ENCODE peak calls at places on chromosomes 5 and 9, in five cellular contexts. O, Z, E, U and P are unnamed samples.

GRCh38 chr5:54363669-54364068 is 53.3 kb upstream of the ARL15 start:
- DNase-seq in E (no peak), O (no peak), U (no peak), Z (no peak), P (no peak)

GRCh38 chr9:36268007-36268427 is 9.8 kb upstream of the GNE start:
- DNase-seq in Z (no peak), U (no peak), E (no peak), O (no peak), P (no peak)

GRCh38 chr9:121220996-121221671 is 19.5 kb upstream of the RAB14 start:
- DNase-seq in O (no peak), E (no peak), Z (no peak), U (no peak), P (no peak)

GRCh38 chr5:173318881-173319609 is 9.2 kb downstream of the STC2 start:
- DNase-seq in O (no peak), U (no peak), Z (no peak), E (no peak), P (no peak)

GRCh38 chr9:38062498-38063362 is 6.3 kb downstream of the SHB start:
- DNase-seq in U (no peak), E (no peak), Z (peak), O (no peak), P (no peak)

GRCh38 chr5:79806741-79807140 is 117.1 kb downstream of the CMYA5 start:
- DNase-seq in U (no peak), O (no peak), Z (peak), E (no peak), P (no peak)

GRCh38 chr5:141848771-141849370 is 29.3 kb downstream of the PCDH1 start:
- DNase-seq in E (peak), O (no peak), Z (peak), U (peak), P (peak)

GRCh38 chr5:57836921-57837320 is 354.3 kb upstream of the ACTBL2 start:
- DNase-seq in U (no peak), Z (no peak), O (no peak), E (no peak), P (no peak)

GRCh38 chr5:120817044-120817985 is 353.2 kb downstream of the PRR16 start:
- DNase-seq in Z (peak), E (no peak), U (no peak), O (no peak), P (no peak)

GRCh38 chr5:13478831-13479465 is 465.5 kb downstream of the DNAH5 start:
- DNase-seq in Z (peak), E (peak), O (no peak), U (no peak), P (peak)

GRCh38 chr5:169218176-169218575 is 82.8 kb downstream of the SLIT3 start:
- DNase-seq in E (no peak), U (no peak), O (no peak), Z (no peak), P (no peak)

GRCh38 chr9:131707677-131708612 is 31.9 kb downstream of the RAPGEF1 start:
- DNase-seq in O (peak), Z (peak), E (peak), U (no peak), P (no peak)

GRCh38 chr9:127035948-127036347 is 86.5 kb downstream of the ANGPTL2 start:
- DNase-seq in Z (no peak), O (no peak), U (no peak), E (no peak), P (no peak)

GRCh38 chr5:32047056-32047455 is 127.1 kb downstream of the GOLPH3 start:
- DNase-seq in Z (no peak), U (no peak), O (no peak), E (no peak), P (no peak)

GRCh38 chr9:121772600-121773285 is 121.3 kb downstream of the DAB2IP start:
- DNase-seq in E (no peak), O (no peak), U (no peak), Z (no peak), P (no peak)

GRCh38 chr5:179339996-179340395 is 5.3 kb downstream of the ADAMTS2 start:
- DNase-seq in U (no peak), E (no peak), O (no peak), Z (no peak), P (no peak)

GRCh38 chr9:115042781-115043509 is 75.0 kb downstream of the TNC start:
- DNase-seq in U (no peak), Z (peak), O (peak), E (no peak), P (peak)

GRCh38 chr5:179146277-179146676 is 86.1 kb downstream of the ZNF354C start:
- DNase-seq in Z (no peak), E (no peak), O (no peak), U (no peak), P (no peak)

GRCh38 chr9:35948451-35948850 is 9.5 kb downstream of the OR2S2 start:
- DNase-seq in E (no peak), U (no peak), Z (no peak), O (no peak), P (no peak)

GRCh38 chr5:96855041-96855872 is 21.0 kb upstream of the ERAP2 start:
- DNase-seq in Z (no peak), U (no peak), E (no peak), O (no peak), P (no peak)

GRCh38 chr9:121883281-121884056 is 209.6 kb downstream of the TTLL11 start:
- DNase-seq in U (no peak), O (no peak), Z (no peak), E (no peak), P (no peak)

GRCh38 chr5:148909001-148909400 is 82.6 kb downstream of the ADRB2 start:
- DNase-seq in Z (no peak), O (peak), U (no peak), E (no peak), P (no peak)

GRCh38 chr9:129008469-129008965 is 19.6 kb downstream of the SH3GLB2 start:
- DNase-seq in O (no peak), Z (no peak), E (no peak), U (no peak), P (no peak)

GRCh38 chr9:5442400-5443011 is 4.8 kb upstream of the PLGRKT start:
- DNase-seq in Z (peak), E (peak), U (no peak), O (no peak), P (no peak)

GRCh38 chr9:81138173-81138572 is 551.2 kb downstream of the TLE1 start:
- DNase-seq in O (no peak), U (no peak), Z (no peak), E (no peak), P (no peak)

GRCh38 chr5:56170557-56170956 is 62.6 kb downstream of the ANKRD55 start:
- DNase-seq in U (no peak), O (no peak), E (no peak), Z (no peak), P (no peak)

GRCh38 chr5:177256296-177256695 is 47.2 kb downstream of the RAB24 start:
- DNase-seq in O (no peak), Z (no peak), E (no peak), U (no peak), P (no peak)

GRCh38 chr5:170252710-170253350 is 20.0 kb downstream of the C5orf58 start:
- DNase-seq in E (no peak), U (no peak), Z (no peak), O (no peak), P (no peak)

GRCh38 chr5:170219615-170220014 is 13.2 kb upstream of the C5orf58 start:
- DNase-seq in E (no peak), Z (no peak), U (no peak), O (peak), P (no peak)

GRCh38 chr9:132783006-132783405 is 95.1 kb downstream of the AK8 start:
- DNase-seq in E (no peak), U (no peak), Z (no peak), O (no peak), P (no peak)

GRCh38 chr5:155290937-155291336 is 277.4 kb downstream of the KIF4B start:
- DNase-seq in Z (no peak), O (no peak), E (no peak), U (no peak), P (no peak)

GRCh38 chr5:138944527-138945322 is 69.6 kb upstream of the LRRTM2 start:
- DNase-seq in O (no peak), Z (no peak), U (no peak), E (no peak), P (no peak)

GRCh38 chr5:62100201-62100600 is 205.8 kb upstream of the KIF2A start:
- DNase-seq in O (no peak), E (no peak), U (no peak), Z (no peak), P (no peak)

GRCh38 chr9:113734826-113735225 is 141.3 kb upstream of the ZNF618 start:
- DNase-seq in O (no peak), U (no peak), E (no peak), Z (no peak), P (no peak)

GRCh38 chr5:102795546-102795945 is 40.4 kb downstream of the PAM start:
- DNase-seq in U (no peak), O (no peak), E (no peak), Z (no peak), P (no peak)

GRCh38 chr9:135343733-135344522 is 135.7 kb upstream of the PPP1R26 start:
- DNase-seq in U (peak), E (peak), Z (peak), O (no peak), P (peak)

GRCh38 chr5:170438581-170438980 is 49.4 kb upstream of the KCNMB1 start:
- DNase-seq in Z (no peak), E (no peak), O (no peak), U (no peak), P (no peak)

GRCh38 chr9:14812806-14813205 is 90.3 kb upstream of the CER1 start:
- DNase-seq in E (no peak), U (no peak), Z (no peak), O (no peak), P (no peak)

DNA sequence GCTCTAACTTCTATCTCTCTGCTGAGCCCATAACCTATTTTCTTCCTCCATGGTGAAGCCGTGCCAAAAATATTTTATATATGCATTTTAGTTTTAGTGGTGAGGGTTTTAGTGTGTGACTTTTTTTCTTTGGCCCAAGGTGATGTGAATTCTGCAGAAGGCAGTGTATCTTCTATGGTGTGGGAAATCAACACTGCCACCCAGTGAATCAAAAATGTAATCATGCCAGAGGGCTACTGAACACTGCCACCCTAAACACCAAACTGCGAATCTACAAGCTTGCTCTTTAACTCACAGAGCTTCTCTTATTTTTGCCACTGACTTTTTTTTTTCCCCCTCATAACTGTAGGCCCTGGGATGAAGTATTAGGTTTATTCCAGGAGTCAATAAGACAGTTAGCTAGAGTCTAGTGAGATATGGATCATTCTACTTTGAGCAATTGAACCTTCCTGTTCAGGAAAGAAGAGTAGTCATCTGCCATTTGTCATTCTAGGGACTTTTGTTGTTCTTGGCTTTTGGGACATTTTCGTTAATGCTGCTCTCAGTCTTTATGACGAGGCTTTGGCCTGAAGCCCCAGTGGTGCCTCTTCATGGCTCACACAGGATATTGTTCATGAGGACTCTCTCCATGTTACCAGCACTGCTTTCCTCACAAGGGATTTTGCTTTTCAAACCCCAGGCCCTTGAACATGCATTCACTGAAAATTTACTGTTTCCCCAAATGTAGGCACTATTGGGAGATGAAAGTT is 53.1 kb downstream of the C7 start:
- DNase-seq in E (no peak), O (no peak), U (no peak), Z (no peak), P (no peak)
- TF ChIP-seq CTCF in E (no peak), O (no peak), U (no peak), Z (no peak), P (no peak)

GRCh38 chr9:86357091-86357866 is 3.1 kb upstream of the TUT7 start:
- DNase-seq in O (no peak), Z (no peak), E (no peak), U (no peak), P (no peak)

GRCh38 chr9:86353591-86354047 is 591 bp downstream of the TUT7 start:
- DNase-seq in U (no peak), O (no peak), E (peak), Z (peak), P (peak)

GRCh38 chr9:86354048-86354881 is at the start of gene TUT7:
- DNase-seq in E (peak), O (peak), U (peak), Z (peak), P (peak)

GRCh38 chr9:86355814-86356213 is 1.6 kb upstream of the TUT7 start:
- DNase-seq in E (no peak), Z (no peak), O (no peak), U (peak), P (no peak)

GRCh38 chr9:86354882-86355399 is 731 bp upstream of the TUT7 start:
- DNase-seq in E (peak), U (no peak), Z (no peak), O (no peak), P (no peak)
- TF ChIP-seq CTCF in E (no peak), U (no peak), Z (no peak), O (no peak), P (no peak)

GRCh38 chr5:153491408-153491807 is 938 bp downstream of the GRIA1 start:
- DNase-seq in E (no peak), O (no peak), U (no peak), Z (no peak), P (no peak)

GRCh38 chr5:153498516-153498915 is 8.0 kb downstream of the GRIA1 start:
- DNase-seq in E (no peak), O (no peak), Z (no peak), U (no peak), P (no peak)

GRCh38 chr5:153496835-153497234 is 6.4 kb downstream of the GRIA1 start:
- DNase-seq in E (no peak), Z (peak), O (no peak), U (no peak), P (no peak)
- TF ChIP-seq CTCF in E (peak), Z (peak), O (peak), U (no peak), P (peak)

GRCh38 chr5:39116347-39116899 is 42.2 kb upstream of the RICTOR start:
- DNase-seq in E (no peak), Z (no peak), U (no peak), O (no peak), P (no peak)

GRCh38 chr5:39113354-39113953 is 39.3 kb upstream of the RICTOR start:
- DNase-seq in Z (no peak), E (no peak), O (no peak), U (no peak), P (no peak)

GRCh38 chr5:39115644-39116346 is 41.6 kb upstream of the RICTOR start:
- DNase-seq in O (no peak), U (no peak), Z (no peak), E (no peak), P (no peak)

GRCh38 chr5:39117401-39117800 is 43.2 kb upstream of the RICTOR start:
- DNase-seq in U (no peak), O (no peak), Z (no peak), E (no peak), P (no peak)

DNA sequence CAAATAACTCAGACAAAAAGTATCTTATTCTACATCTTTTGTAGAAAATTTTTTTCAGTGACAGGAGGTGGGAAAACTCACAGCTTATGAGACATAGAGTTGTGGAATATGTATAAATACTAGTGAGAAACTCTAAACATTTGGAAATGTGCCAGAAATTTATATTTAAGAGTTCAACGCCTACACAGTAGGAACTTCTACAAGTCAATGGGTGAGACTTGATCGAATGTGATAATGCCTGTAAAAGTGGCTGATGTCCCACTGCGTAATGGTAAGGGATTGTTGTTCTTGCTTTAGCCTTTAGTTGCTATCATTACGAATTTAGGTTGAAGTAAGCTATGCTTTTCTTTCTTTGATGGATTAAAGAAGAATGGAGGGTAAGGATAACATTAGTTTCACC is 40.0 kb upstream of the RICTOR start:
- DNase-seq in E (no peak), O (no peak), U (no peak), Z (no peak), P (no peak)
- TF ChIP-seq CTCF in E (no peak), O (no peak), U (no peak), Z (no peak), P (no peak)